ENCODE peak calls at places on chromosomes 3 and 15, in eight cellular contexts. N is AG10803, E is HTR-8/SVneo, L is NCI-H1092 treated with DMSO at 0.1 percent for 48 hours, W is amniotic epithelial cell, G is AG09309, Y is NCI-H69, D is progenitor cell of endocrine pancreas. J is an unnamed sample.

GRCh38 chr3:64945171-64945684 is 257.4 kb upstream of the ADAMTS9 start:
- DNase-seq in N (no peak), E (no peak), L (peak), W (peak), G (no peak), Y (no peak), D (no peak), J (no peak)

GRCh38 chr3:9743548-9743947 is 6.2 kb upstream of the OGG1 start:
- DNase-seq in N (no peak), E (no peak), L (no peak), W (no peak), G (no peak), Y (no peak), D (no peak), J (no peak)

GRCh38 chr15:86903642-86904421 is 824.2 kb downstream of the AGBL1 start:
- DNase-seq in N (no peak), E (no peak), L (no peak), W (no peak), G (no peak), Y (no peak), D (no peak), J (no peak)

GRCh38 chr3:149466192-149466591 is 8.3 kb upstream of the TM4SF4 start:
- DNase-seq in N (peak), E (peak), L (no peak), W (peak), G (peak), Y (no peak), D (no peak), J (peak)

GRCh38 chr15:70379938-70380337 is 282.2 kb upstream of the TLE3 start:
- DNase-seq in N (no peak), E (no peak), L (no peak), W (no peak), G (no peak), Y (no peak), D (no peak), J (no peak)

GRCh38 chr3:125042725-125043406 is 12.9 kb downstream of the HEG1 start:
- DNase-seq in N (peak), E (no peak), L (no peak), W (no peak), G (no peak), Y (no peak), D (no peak), J (no peak)

GRCh38 chr3:183844606-183845005 is 19.2 kb upstream of the MAP6D1 start:
- DNase-seq in N (peak), E (peak), L (no peak), W (peak), G (peak), Y (no peak), D (no peak), J (peak)

GRCh38 chr3:175001091-175001490 is 142.0 kb downstream of the NAALADL2 start:
- DNase-seq in N (peak), E (no peak), L (no peak), W (peak), G (no peak), Y (no peak), D (no peak), J (no peak)

GRCh38 chr3:56887402-56888025 is 85.8 kb upstream of the ARHGEF3 start:
- DNase-seq in N (no peak), E (no peak), L (no peak), W (no peak), G (no peak), Y (peak), D (no peak), J (no peak)

J was measured in PC-3.